ENCODE peak calls at places on chromosomes 13 and 19, in seven cellular contexts. One of them, this sample, is unnamed.

GRCh38 chr19:1035998-1036621 is 3.8 kb upstream of the ABCA7 start:
- DNase-seq in AG09309: no peak
- DNase-seq in effector CD4-positive, alpha-beta T cell: no peak
- DNase-seq in HT1080: no peak
- DNase-seq in activated naive CD8-positive, alpha-beta T cell treated with anti-CD3 and anti-CD28 coated beads for 36 hours: peak
- DNase-seq in activated gamma-delta T cell treated with Interleukin-2 at 50 U/mL for 16 hours: no peak
- DNase-seq in astrocyte of the cerebellum: no peak
- DNase-seq in this sample: no peak

GRCh38 chr13:61891420-61891819 is 475.8 kb upstream of the PCDH20 start:
- DNase-seq in AG09309: no peak
- DNase-seq in effector CD4-positive, alpha-beta T cell: no peak
- DNase-seq in HT1080: no peak
- DNase-seq in activated naive CD8-positive, alpha-beta T cell treated with anti-CD3 and anti-CD28 coated beads for 36 hours: no peak
- DNase-seq in activated gamma-delta T cell treated with Interleukin-2 at 50 U/mL for 16 hours: no peak
- DNase-seq in astrocyte of the cerebellum: no peak
- DNase-seq in this sample: no peak

GRCh38 chr19:46634656-46635218 is 1.3 kb downstream of the GNG8 start:
- DNase-seq in AG09309: no peak
- DNase-seq in effector CD4-positive, alpha-beta T cell: no peak
- DNase-seq in HT1080: no peak
- DNase-seq in activated naive CD8-positive, alpha-beta T cell treated with anti-CD3 and anti-CD28 coated beads for 36 hours: no peak
- DNase-seq in activated gamma-delta T cell treated with Interleukin-2 at 50 U/mL for 16 hours: no peak
- DNase-seq in astrocyte of the cerebellum: no peak
- DNase-seq in this sample: no peak

GRCh38 chr13:114222461-114222968 is 12.2 kb upstream of the CDC16 start:
- DNase-seq in AG09309: no peak
- DNase-seq in effector CD4-positive, alpha-beta T cell: no peak
- DNase-seq in HT1080: no peak
- DNase-seq in activated naive CD8-positive, alpha-beta T cell treated with anti-CD3 and anti-CD28 coated beads for 36 hours: no peak
- DNase-seq in activated gamma-delta T cell treated with Interleukin-2 at 50 U/mL for 16 hours: no peak
- DNase-seq in astrocyte of the cerebellum: no peak
- DNase-seq in this sample: no peak

GRCh38 chr13:44061876-44062275 is 182.2 kb downstream of the LACC1 start:
- DNase-seq in AG09309: no peak
- DNase-seq in effector CD4-positive, alpha-beta T cell: no peak
- DNase-seq in HT1080: no peak
- DNase-seq in activated naive CD8-positive, alpha-beta T cell treated with anti-CD3 and anti-CD28 coated beads for 36 hours: no peak
- DNase-seq in activated gamma-delta T cell treated with Interleukin-2 at 50 U/mL for 16 hours: no peak
- DNase-seq in astrocyte of the cerebellum: no peak
- DNase-seq in this sample: no peak

GRCh38 chr13:50340566-50341287 is 325.5 kb downstream of the KCNRG start:
- DNase-seq in AG09309: no peak
- DNase-seq in effector CD4-positive, alpha-beta T cell: no peak
- DNase-seq in HT1080: no peak
- DNase-seq in activated naive CD8-positive, alpha-beta T cell treated with anti-CD3 and anti-CD28 coated beads for 36 hours: no peak
- DNase-seq in activated gamma-delta T cell treated with Interleukin-2 at 50 U/mL for 16 hours: no peak
- DNase-seq in astrocyte of the cerebellum: no peak
- DNase-seq in this sample: no peak

GRCh38 chr19:35528218-35529038 is at the start of gene SBSN:
- DNase-seq in AG09309: peak
- DNase-seq in effector CD4-positive, alpha-beta T cell: no peak
- DNase-seq in HT1080: peak
- DNase-seq in activated naive CD8-positive, alpha-beta T cell treated with anti-CD3 and anti-CD28 coated beads for 36 hours: no peak
- DNase-seq in activated gamma-delta T cell treated with Interleukin-2 at 50 U/mL for 16 hours: no peak
- DNase-seq in astrocyte of the cerebellum: no peak
- DNase-seq in this sample: no peak

GRCh38 chr19:39320948-39321831 is 527 bp upstream of the LRFN1 start:
- DNase-seq in AG09309: no peak
- DNase-seq in effector CD4-positive, alpha-beta T cell: peak
- DNase-seq in HT1080: no peak
- DNase-seq in activated naive CD8-positive, alpha-beta T cell treated with anti-CD3 and anti-CD28 coated beads for 36 hours: no peak
- DNase-seq in activated gamma-delta T cell treated with Interleukin-2 at 50 U/mL for 16 hours: no peak
- DNase-seq in astrocyte of the cerebellum: no peak
- DNase-seq in this sample: no peak

GRCh38 chr13:23695711-23696512 is 125.7 kb downstream of the TNFRSF19 start:
- DNase-seq in AG09309: no peak
- DNase-seq in effector CD4-positive, alpha-beta T cell: peak
- DNase-seq in HT1080: no peak
- DNase-seq in activated naive CD8-positive, alpha-beta T cell treated with anti-CD3 and anti-CD28 coated beads for 36 hours: peak
- DNase-seq in activated gamma-delta T cell treated with Interleukin-2 at 50 U/mL for 16 hours: peak
- DNase-seq in astrocyte of the cerebellum: no peak
- DNase-seq in this sample: peak

GRCh38 chr19:39125199-39125553 is 410 bp upstream of the PAK4 start:
- DNase-seq in AG09309: no peak
- DNase-seq in effector CD4-positive, alpha-beta T cell: no peak
- DNase-seq in HT1080: no peak
- DNase-seq in activated naive CD8-positive, alpha-beta T cell treated with anti-CD3 and anti-CD28 coated beads for 36 hours: no peak
- DNase-seq in activated gamma-delta T cell treated with Interleukin-2 at 50 U/mL for 16 hours: no peak
- DNase-seq in astrocyte of the cerebellum: no peak
- DNase-seq in this sample: no peak

GRCh38 chr13:67366533-67366932 is 136.4 kb upstream of the PCDH9 start:
- DNase-seq in AG09309: no peak
- DNase-seq in effector CD4-positive, alpha-beta T cell: no peak
- DNase-seq in HT1080: no peak
- DNase-seq in activated naive CD8-positive, alpha-beta T cell treated with anti-CD3 and anti-CD28 coated beads for 36 hours: no peak
- DNase-seq in activated gamma-delta T cell treated with Interleukin-2 at 50 U/mL for 16 hours: no peak
- DNase-seq in astrocyte of the cerebellum: peak
- DNase-seq in this sample: no peak

GRCh38 chr19:58395979-58396627 is 647 bp downstream of the RNF225 start:
- DNase-seq in AG09309: no peak
- DNase-seq in effector CD4-positive, alpha-beta T cell: no peak
- DNase-seq in HT1080: no peak
- DNase-seq in activated naive CD8-positive, alpha-beta T cell treated with anti-CD3 and anti-CD28 coated beads for 36 hours: no peak
- DNase-seq in activated gamma-delta T cell treated with Interleukin-2 at 50 U/mL for 16 hours: no peak
- DNase-seq in astrocyte of the cerebellum: no peak
- DNase-seq in this sample: no peak

GRCh38 chr13:23724196-23724970 is 154.2 kb downstream of the TNFRSF19 start:
- DNase-seq in AG09309: no peak
- DNase-seq in effector CD4-positive, alpha-beta T cell: no peak
- DNase-seq in HT1080: peak
- DNase-seq in activated naive CD8-positive, alpha-beta T cell treated with anti-CD3 and anti-CD28 coated beads for 36 hours: no peak
- DNase-seq in activated gamma-delta T cell treated with Interleukin-2 at 50 U/mL for 16 hours: no peak
- DNase-seq in astrocyte of the cerebellum: no peak
- DNase-seq in this sample: no peak

GRCh38 chr19:38836438-38837303 is 5.1 kb upstream of the ECH1 start:
- DNase-seq in AG09309: no peak
- DNase-seq in effector CD4-positive, alpha-beta T cell: no peak
- DNase-seq in HT1080: no peak
- DNase-seq in activated naive CD8-positive, alpha-beta T cell treated with anti-CD3 and anti-CD28 coated beads for 36 hours: no peak
- DNase-seq in activated gamma-delta T cell treated with Interleukin-2 at 50 U/mL for 16 hours: no peak
- DNase-seq in astrocyte of the cerebellum: no peak
- DNase-seq in this sample: no peak

GRCh38 chr13:34721631-34722144 is 220.4 kb upstream of the NBEA start:
- DNase-seq in AG09309: no peak
- DNase-seq in effector CD4-positive, alpha-beta T cell: no peak
- DNase-seq in HT1080: no peak
- DNase-seq in activated naive CD8-positive, alpha-beta T cell treated with anti-CD3 and anti-CD28 coated beads for 36 hours: no peak
- DNase-seq in activated gamma-delta T cell treated with Interleukin-2 at 50 U/mL for 16 hours: no peak
- DNase-seq in astrocyte of the cerebellum: no peak
- DNase-seq in this sample: no peak

GRCh38 chr13:60583196-60583908 is 186.3 kb downstream of the TDRD3 start:
- DNase-seq in AG09309: peak
- DNase-seq in effector CD4-positive, alpha-beta T cell: no peak
- DNase-seq in HT1080: peak
- DNase-seq in activated naive CD8-positive, alpha-beta T cell treated with anti-CD3 and anti-CD28 coated beads for 36 hours: no peak
- DNase-seq in activated gamma-delta T cell treated with Interleukin-2 at 50 U/mL for 16 hours: no peak
- DNase-seq in astrocyte of the cerebellum: peak
- DNase-seq in this sample: no peak

GRCh38 chr19:17496337-17496997 is 15.0 kb upstream of the PGLS start:
- DNase-seq in AG09309: no peak
- DNase-seq in effector CD4-positive, alpha-beta T cell: peak
- DNase-seq in HT1080: peak
- DNase-seq in activated naive CD8-positive, alpha-beta T cell treated with anti-CD3 and anti-CD28 coated beads for 36 hours: peak
- DNase-seq in activated gamma-delta T cell treated with Interleukin-2 at 50 U/mL for 16 hours: peak
- DNase-seq in astrocyte of the cerebellum: no peak
- DNase-seq in this sample: peak

GRCh38 chr13:26882731-26883130 is 122.1 kb upstream of the GPR12 start:
- DNase-seq in AG09309: no peak
- DNase-seq in effector CD4-positive, alpha-beta T cell: no peak
- DNase-seq in HT1080: no peak
- DNase-seq in activated naive CD8-positive, alpha-beta T cell treated with anti-CD3 and anti-CD28 coated beads for 36 hours: no peak
- DNase-seq in activated gamma-delta T cell treated with Interleukin-2 at 50 U/mL for 16 hours: no peak
- DNase-seq in astrocyte of the cerebellum: no peak
- DNase-seq in this sample: no peak

GRCh38 chr13:67769063-67769986 is 539.2 kb upstream of the PCDH9 start:
- DNase-seq in AG09309: no peak
- DNase-seq in effector CD4-positive, alpha-beta T cell: no peak
- DNase-seq in HT1080: no peak
- DNase-seq in activated naive CD8-positive, alpha-beta T cell treated with anti-CD3 and anti-CD28 coated beads for 36 hours: no peak
- DNase-seq in activated gamma-delta T cell treated with Interleukin-2 at 50 U/mL for 16 hours: no peak
- DNase-seq in astrocyte of the cerebellum: no peak
- DNase-seq in this sample: no peak

GRCh38 chr19:35935911-35936737 is at the start of gene LRFN3:
- DNase-seq in AG09309: no peak
- DNase-seq in effector CD4-positive, alpha-beta T cell: no peak
- DNase-seq in HT1080: peak
- DNase-seq in activated naive CD8-positive, alpha-beta T cell treated with anti-CD3 and anti-CD28 coated beads for 36 hours: peak
- DNase-seq in activated gamma-delta T cell treated with Interleukin-2 at 50 U/mL for 16 hours: peak
- DNase-seq in astrocyte of the cerebellum: peak
- DNase-seq in this sample: peak

GRCh38 chr13:39603424-39603947 is 493 bp upstream of the LHFPL6 start:
- DNase-seq in AG09309: no peak
- DNase-seq in effector CD4-positive, alpha-beta T cell: no peak
- DNase-seq in HT1080: peak
- DNase-seq in activated naive CD8-positive, alpha-beta T cell treated with anti-CD3 and anti-CD28 coated beads for 36 hours: peak
- DNase-seq in activated gamma-delta T cell treated with Interleukin-2 at 50 U/mL for 16 hours: no peak
- DNase-seq in astrocyte of the cerebellum: no peak
- DNase-seq in this sample: no peak

This sample was measured in dermis microvascular lymphatic vessel endothelial cell.